ENCODE peak calls at places on chromosomes 12 and 14, in five cellular contexts. B is A673, L is H9, M is stomach, F is left ventricle myocardium inferior. X is an unnamed sample.

GRCh38 chr12:12979731-12980259 is 20.3 kb downstream of the HEBP1 start:
- DNase-seq in B (no peak), L (no peak), F (no peak), M (no peak), X (no peak)

GRCh38 chr12:13941258-13942249 is 39.8 kb downstream of the GRIN2B start:
- DNase-seq in L (peak; percentile 80), B (peak; percentile 35), M (peak; percentile 75), F (no peak), X (peak; percentile 31)

GRCh38 chr12:104507672-104508071 is 50.9 kb downstream of the CHST11 start:
- DNase-seq in M (no peak), B (no peak), L (no peak), F (no peak), X (no peak)

GRCh38 chr14:58633831-58634230 is 3.9 kb upstream of the DACT1 start:
- DNase-seq in M (no peak), B (no peak), L (no peak), F (no peak), X (no peak)

GRCh38 chr12:6956332-6956727 is 5.2 kb downstream of the PTPN6 start:
- DNase-seq in L (no peak), M (no peak), B (no peak), F (no peak), X (no peak)

GRCh38 chr12:57624441-57625220 is 8.4 kb downstream of the B4GALNT1 start:
- DNase-seq in M (no peak), F (no peak), L (no peak), B (no peak), X (no peak)

GRCh38 chr12:51721281-51721940 is 127.1 kb downstream of the FIGNL2 start:
- DNase-seq in F (peak; percentile 19), B (no peak), M (no peak), L (peak; percentile 81), X (peak; percentile 30)

GRCh38 chr12:100564090-100564489 is 9.4 kb upstream of the GAS2L3 start:
- DNase-seq in B (no peak), L (no peak), F (no peak), M (no peak), X (no peak)

GRCh38 chr14:61296707-61297502 is 15.8 kb upstream of the TMEM30B start:
- DNase-seq in M (no peak), B (peak; percentile 55), L (no peak), F (no peak), X (no peak)

GRCh38 chr14:89697281-89698060 is 257.1 kb downstream of the EFCAB11 start:
- DNase-seq in F (no peak), L (no peak), M (no peak), B (no peak), X (no peak)

GRCh38 chr12:117155278-117156060 is 34.8 kb downstream of the FBXO21 start:
- DNase-seq in B (peak; percentile 51), M (peak; percentile 75), F (peak; percentile 36), L (peak; percentile 100), X (peak; percentile 68)

GRCh38 chr12:78004451-78005093 is 173.9 kb downstream of the NAV3 start:
- DNase-seq in F (no peak), L (no peak), M (no peak), B (no peak), X (no peak)

GRCh38 chr14:29310757-29311156 is 544.2 kb downstream of the FOXG1 start:
- DNase-seq in M (no peak), F (no peak), B (no peak), L (no peak), X (no peak)

GRCh38 chr12:123983822-123984485 is 10.9 kb downstream of the ZNF664 start:
- DNase-seq in M (peak; percentile 41), L (peak; percentile 59), B (peak; percentile 68), F (no peak), X (no peak)

GRCh38 chr12:93198086-93198485 is 179.6 kb upstream of the NUDT4 start:
- DNase-seq in B (no peak), M (no peak), L (no peak), F (no peak), X (no peak)

GRCh38 chr14:81450100-81450531 is 50.0 kb upstream of the STON2 start:
- DNase-seq in F (peak; percentile 72), L (peak; percentile 63), B (no peak), M (no peak), X (peak; percentile 78)

GRCh38 chr14:94342334-94342934 is 19.3 kb upstream of the SERPINA6 start:
- DNase-seq in L (no peak), F (peak; percentile 84), B (peak; percentile 89), M (peak; percentile 91), X (peak; percentile 94)

GRCh38 chr12:80186727-80187217 is 87.4 kb downstream of the OTOGL start:
- DNase-seq in B (peak; percentile 93), M (peak; percentile 37), L (peak; percentile 62), F (no peak), X (peak; percentile 63)

GRCh38 chr12:52644078-52644415 is 8.0 kb downstream of the KRT2 start:
- DNase-seq in L (peak; percentile 21), M (no peak), B (no peak), F (no peak), X (no peak)

GRCh38 chr12:54723653-54724256 is 75.6 kb upstream of the DCD start:
- DNase-seq in M (no peak), F (no peak), L (peak; percentile 46), B (peak; percentile 75), X (no peak)
- TF ChIP-seq CTCF in M (peak; percentile 25), F (peak; percentile 61), L (peak; percentile 71), B (peak; percentile 71), X (peak; percentile 34)

DNA sequence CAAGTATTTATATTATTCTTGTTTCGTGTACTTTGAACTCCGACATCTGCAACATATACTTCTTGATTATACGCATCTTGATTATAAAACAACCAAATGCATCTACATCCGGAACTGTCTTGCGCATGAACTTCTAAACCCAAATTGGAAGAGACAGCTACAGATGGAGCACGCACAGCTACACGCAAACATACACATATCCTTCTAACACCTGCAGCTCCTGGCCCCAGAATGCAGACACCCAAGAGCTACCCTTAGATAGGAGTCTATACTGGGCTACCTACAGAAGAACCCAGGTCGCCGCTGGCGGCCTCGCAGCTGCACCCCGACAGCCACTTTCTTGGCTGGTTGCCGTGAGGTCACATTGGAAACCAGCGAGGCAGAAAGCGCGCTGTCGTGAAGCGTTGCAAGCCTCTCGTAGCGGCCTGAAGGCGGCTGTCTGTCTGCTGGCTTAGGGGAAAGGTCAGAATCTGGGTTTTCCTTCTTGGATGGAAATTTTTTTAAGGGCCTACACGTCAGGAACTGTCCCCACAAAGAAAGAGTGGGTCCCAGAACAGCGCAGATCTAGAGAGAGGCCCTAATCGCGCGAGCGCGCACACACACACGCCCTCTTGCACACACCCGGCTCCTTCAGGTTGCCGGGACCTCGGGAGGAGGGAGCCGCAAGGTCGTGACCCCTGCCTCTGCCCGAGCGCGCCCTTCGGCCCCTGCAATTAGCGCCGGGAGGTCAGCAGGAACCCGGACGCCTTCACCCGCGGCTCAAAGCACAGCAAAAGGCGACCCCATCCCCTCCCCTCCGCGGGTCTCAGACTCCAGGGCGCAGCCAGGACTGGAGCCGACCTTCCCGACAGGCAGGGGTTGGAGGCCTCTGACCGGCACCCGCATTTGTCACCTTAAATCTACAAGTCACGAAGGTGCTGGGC is 17.0 kb downstream of the TBX3 start:
- DNase-seq in F (no peak), B (no peak), L (peak; percentile 63), M (no peak), X (no peak)
- H3K27me3 ChIP-seq in F (peaks cover 86% of the 10 kb centered on the region), B (peaks cover 3% of the 10 kb centered on the region), L (peaks cover 78% of the 10 kb centered on the region), M (peaks cover 96% of the 10 kb centered on the region), X (peaks cover 44% of the 10 kb centered on the region)

GRCh38 chr12:118374126-118374725 is 1.5 kb upstream of the TAOK3 start:
- DNase-seq in L (no peak), B (no peak), M (no peak), F (no peak), X (no peak)
- H3K4me1 ChIP-seq in L (peaks cover 3% of the 10 kb centered on the region), B (peaks cover 28% of the 10 kb centered on the region), M (peaks cover 62% of the 10 kb centered on the region), F (peaks cover 81% of the 10 kb centered on the region), X (peaks cover 54% of the 10 kb centered on the region)

DNA sequence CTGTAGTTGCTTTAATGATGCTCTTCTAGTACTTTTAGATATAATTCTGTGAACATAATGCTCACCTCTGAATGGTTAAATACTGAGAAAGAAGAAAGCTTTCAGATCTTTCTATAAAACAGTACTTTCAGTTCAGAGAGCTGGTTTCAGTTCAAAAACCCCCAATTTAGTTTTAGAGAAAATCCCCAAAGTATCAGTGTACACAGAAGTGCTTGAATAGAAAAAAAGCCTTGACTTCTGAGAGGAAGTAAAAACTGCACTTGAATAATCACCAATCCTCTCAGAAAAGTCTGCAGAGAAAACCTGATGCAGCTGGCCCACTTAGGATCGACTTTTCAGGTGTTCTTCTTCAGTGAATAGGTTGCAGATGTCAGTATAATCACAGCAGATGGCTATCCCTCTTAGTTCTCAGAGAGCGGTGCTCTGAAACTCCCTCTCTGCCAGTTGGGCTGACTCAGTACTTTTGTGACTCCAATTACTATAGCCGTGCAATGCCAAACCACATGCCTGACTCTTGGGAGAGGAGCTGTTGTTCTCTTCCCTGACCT is 616.3 kb downstream of the LRFN5 start:
- DNase-seq in M (no peak), L (no peak), B (peak; percentile 48), F (no peak), X (no peak)
- TF ChIP-seq CTCF in M (no peak), L (no peak), B (no peak), F (no peak), X (no peak)

GRCh38 chr14:68603682-68604360 is 189.0 kb downstream of the ZFP36L1 start:
- DNase-seq in F (no peak), M (no peak), L (no peak), B (no peak), X (no peak)
- H3K27me3 ChIP-seq in F (no peaks in the 10 kb centered on the region), M (no peaks in the 10 kb centered on the region), L (no peaks in the 10 kb centered on the region), B (no peaks in the 10 kb centered on the region), X (no peaks in the 10 kb centered on the region)